ENCODE peak calls at places on chromosomes 2 and 18, in eight cellular contexts. B, J, W, N, O, F, C and K are unnamed samples.

GRCh38 chr18:939167-939566 is 34.5 kb downstream of the ADCYAP1 start:
- DNase-seq in W (no peak), B (no peak), O (peak; percentile 57), N (no peak), C (no peak), F (no peak), J (peak; percentile 49), K (no peak)

GRCh38 chr2:96506016-96506906 is 1.1 kb upstream of the NEURL3 start:
- DNase-seq in N (no peak), C (no peak), J (no peak), F (no peak), B (no peak), O (no peak), W (no peak), K (no peak)

GRCh38 chr2:30948120-30948519 is 140.9 kb upstream of the CAPN13 start:
- DNase-seq in W (no peak), C (no peak), O (no peak), N (no peak), J (no peak), B (no peak), F (no peak), K (no peak)

GRCh38 chr2:20638646-20639430 is 12.1 kb downstream of the HS1BP3 start:
- DNase-seq in W (no peak), O (no peak), F (no peak), B (no peak), C (no peak), J (no peak), N (no peak), K (no peak)

GRCh38 chr2:37449686-37450392 is 105.4 kb downstream of the QPCT start:
- DNase-seq in B (no peak), N (no peak), J (no peak), W (no peak), O (no peak), C (no peak), F (no peak), K (no peak)

GRCh38 chr18:2240311-2240705 is 331.0 kb downstream of the METTL4 start:
- DNase-seq in B (no peak), C (no peak), F (no peak), O (peak; percentile 8), J (no peak), N (no peak), W (no peak), K (no peak)

GRCh38 chr18:78543201-78543725 is 436.4 kb upstream of the SALL3 start:
- DNase-seq in W (no peak), N (no peak), B (no peak), C (no peak), O (no peak), J (no peak), F (no peak), K (no peak)

GRCh38 chr2:8229546-8229986 is 452.3 kb upstream of the ID2 start:
- DNase-seq in B (no peak), O (peak; percentile 5), N (peak; percentile 14), W (no peak), C (peak; percentile 77), F (peak; percentile 67), J (peak; percentile 15), K (no peak)

GRCh38 chr2:218448934-218449333 is 30.0 kb downstream of the VIL1 start:
- DNase-seq in F (no peak), W (no peak), N (no peak), C (no peak), O (peak; percentile 82), J (peak; percentile 35), B (no peak), K (no peak)

GRCh38 chr18:58176915-58177717 is 133.1 kb downstream of the NEDD4L start:
- DNase-seq in W (no peak), B (no peak), N (no peak), C (no peak), F (no peak), J (peak; percentile 30), O (peak; percentile 91), K (no peak)

GRCh38 chr2:12552092-12552491 is 164.6 kb upstream of the TRIB2 start:
- DNase-seq in C (no peak), W (no peak), B (no peak), N (no peak), J (no peak), O (no peak), F (no peak), K (no peak)

GRCh38 chr18:46821856-46822711 is 65.2 kb upstream of the ST8SIA5 start:
- DNase-seq in N (no peak), W (no peak), B (no peak), F (no peak), J (no peak), O (no peak), C (no peak), K (no peak)

GRCh38 chr18:44229693-44230108 is 451.0 kb upstream of the SETBP1 start:
- DNase-seq in B (no peak), J (no peak), O (no peak), N (no peak), F (no peak), W (no peak), C (no peak), K (no peak)

GRCh38 chr2:120454993-120455789 is 109.3 kb downstream of the INHBB start:
- DNase-seq in J (no peak), F (peak; percentile 8), B (no peak), C (no peak), N (no peak), O (peak; percentile 69), W (no peak), K (no peak)

GRCh38 chr18:63185979-63186378 is 133.6 kb downstream of the BCL2 start:
- DNase-seq in B (no peak), W (no peak), O (no peak), C (no peak), F (no peak), J (no peak), N (no peak), K (no peak)

GRCh38 chr2:217993055-217993645 is 9.6 kb downstream of the TNS1 start:
- DNase-seq in F (no peak), O (peak; percentile 54), C (no peak), N (no peak), J (no peak), B (no peak), W (no peak), K (no peak)

GRCh38 chr2:169397697-169398096 is 35.4 kb upstream of the LRP2 start:
- DNase-seq in O (peak; percentile 5), N (no peak), F (no peak), W (no peak), C (no peak), J (no peak), B (peak; percentile 50), K (no peak)

GRCh38 chr2:32523711-32524110 is 104.1 kb upstream of the TTC27 start:
- DNase-seq in C (no peak), O (no peak), J (no peak), N (no peak), F (no peak), B (no peak), W (no peak), K (no peak)

GRCh38 chr18:5841518-5841917 is 53.8 kb downstream of the TMEM200C start:
- DNase-seq in B (no peak), O (no peak), J (no peak), N (no peak), F (no peak), W (no peak), C (no peak), K (no peak)

GRCh38 chr2:207854484-207855386 is 85.0 kb upstream of the FZD5 start:
- DNase-seq in N (no peak), O (peak; percentile 67), F (no peak), W (no peak), C (no peak), B (no peak), J (no peak), K (no peak)

GRCh38 chr2:17540813-17541513 is 467 bp downstream of the VSNL1 start:
- DNase-seq in C (no peak), W (no peak), N (no peak), O (no peak), J (no peak), F (no peak), B (no peak), K (no peak)

GRCh38 chr2:58350484-58350883 is 109.4 kb upstream of the FANCL start:
- DNase-seq in B (no peak), F (no peak), N (no peak), O (no peak), W (no peak), C (peak; percentile 40), J (no peak), K (no peak)

GRCh38 chr2:86484385-86484784 is 43.2 kb downstream of the KDM3A start:
- DNase-seq in W (no peak), C (no peak), B (no peak), F (no peak), N (no peak), J (no peak), O (no peak), K (no peak)

GRCh38 chr2:40401896-40402295 is 50.0 kb downstream of the SLC8A1 start:
- DNase-seq in W (no peak), O (peak; percentile 97), B (no peak), C (no peak), F (no peak), N (no peak), J (no peak), K (no peak)

GRCh38 chr2:222575618-222576017 is 80.3 kb downstream of the FARSB start:
- DNase-seq in C (no peak), N (no peak), J (no peak), W (no peak), O (no peak), B (no peak), F (no peak), K (no peak)

GRCh38 chr18:68316636-68317035 is 398.3 kb downstream of the TMX3 start:
- DNase-seq in O (peak; percentile 69), J (no peak), W (no peak), C (no peak), N (no peak), F (no peak), B (no peak), K (no peak)

GRCh38 chr18:66640431-66640830 is 36.5 kb upstream of the CDH19 start:
- DNase-seq in F (no peak), C (no peak), W (no peak), B (no peak), J (no peak), N (no peak), O (no peak), K (no peak)

GRCh38 chr2:187075106-187076070 is 226.4 kb upstream of the ZSWIM2 start:
- DNase-seq in F (no peak), C (no peak), J (no peak), N (no peak), W (no peak), O (no peak), B (no peak), K (no peak)

GRCh38 chr2:197152451-197153228 is 157.9 kb downstream of the ANKRD44 start:
- DNase-seq in F (no peak), O (peak; percentile 40), J (no peak), N (no peak), B (no peak), C (no peak), W (no peak), K (peak; percentile 66)

GRCh38 chr2:124281556-124281955 is 256.5 kb downstream of the CNTNAP5 start:
- DNase-seq in W (no peak), C (no peak), F (no peak), O (no peak), J (no peak), N (no peak), B (no peak), K (no peak)

GRCh38 chr18:79603321-79604204 is 76.0 kb upstream of the CTDP1 start:
- DNase-seq in O (no peak), B (no peak), J (no peak), F (peak; percentile 35), W (no peak), C (no peak), N (no peak), K (no peak)

GRCh38 chr2:235958631-235959395 is 209.4 kb downstream of the GBX2 start:
- DNase-seq in F (no peak), C (no peak), B (no peak), N (no peak), W (no peak), O (no peak), J (no peak), K (no peak)

GRCh38 chr2:125746321-125746983 is 909.5 kb upstream of the GYPC start:
- DNase-seq in B (no peak), F (no peak), O (no peak), N (no peak), C (no peak), W (no peak), J (no peak), K (no peak)

GRCh38 chr18:9884090-9884489 is 1.7 kb upstream of the TXNDC2 start:
- DNase-seq in C (no peak), N (no peak), J (no peak), F (no peak), B (no peak), W (no peak), O (no peak), K (no peak)